ENCODE peak calls at places on chromosomes 7 and 10, in six cellular contexts. I is prostate gland, Z is K562, M is sigmoid colon, V is transverse colon, G is endothelial cell of umbilical vein. R is an unnamed sample.

GRCh38 chr7:24052572-24053223 is 231.3 kb upstream of the NPY start:
- DNase-seq in Z (no peak), V (no peak), I (no peak), M (no peak), G (no peak), R (no peak)

GRCh38 chr7:5755704-5756131 is 25.7 kb downstream of the RNF216 start:
- DNase-seq in M (no peak), V (no peak), I (no peak), G (peak), Z (peak), R (no peak)

GRCh38 chr7:20894806-20895205 is 108.1 kb upstream of the SP8 start:
- DNase-seq in G (no peak), I (no peak), Z (no peak), V (no peak), M (no peak), R (no peak)

GRCh38 chr10:28793482-28793881 is 116.2 kb downstream of the BAMBI start:
- DNase-seq in V (peak), M (no peak), G (no peak), I (no peak), Z (no peak), R (no peak)

GRCh38 chr7:116517626-116518025 is 7.2 kb upstream of the CAV1 start:
- DNase-seq in M (no peak), G (no peak), Z (no peak), V (no peak), I (no peak), R (no peak)

GRCh38 chr7:14085901-14086300 is 96.4 kb upstream of the ETV1 start:
- DNase-seq in V (no peak), G (no peak), I (no peak), Z (no peak), M (no peak), R (no peak)

GRCh38 chr10:97089209-97089865 is 96.4 kb downstream of the SLIT1 start:
- DNase-seq in V (no peak), G (no peak), M (no peak), Z (no peak), I (no peak), R (no peak)

GRCh38 chr7:107394301-107394700 is 75.6 kb upstream of the GPR22 start:
- DNase-seq in I (no peak), G (no peak), M (no peak), V (no peak), Z (no peak), R (no peak)

GRCh38 chr7:127850195-127850594 is 181.0 kb downstream of the LRRC4 start:
- DNase-seq in G (no peak), V (no peak), I (no peak), M (no peak), Z (no peak), R (no peak)

GRCh38 chr10:72291019-72291532 is 17.4 kb downstream of the DDIT4 start:
- DNase-seq in M (no peak), V (no peak), G (no peak), I (no peak), Z (peak), R (no peak)

GRCh38 chr7:158662610-158663427 is 41.8 kb downstream of the NCAPG2 start:
- DNase-seq in Z (no peak), G (no peak), V (no peak), I (no peak), M (no peak), R (no peak)

GRCh38 chr10:97676770-97677581 is 10.1 kb downstream of the AVPI1 start:
- DNase-seq in Z (peak), G (peak), I (no peak), V (peak), M (no peak), R (peak)

GRCh38 chr10:103102195-103102594 is 90.9 kb downstream of the NT5C2 start:
- DNase-seq in I (no peak), V (no peak), G (no peak), Z (no peak), M (no peak), R (no peak)

GRCh38 chr7:151850484-151851159 is 26.3 kb downstream of the PRKAG2 start:
- DNase-seq in Z (no peak), V (no peak), M (no peak), I (no peak), G (no peak), R (no peak)

GRCh38 chr7:135775230-135775629 is 26.6 kb upstream of the FAM180A start:
- DNase-seq in Z (no peak), G (no peak), V (no peak), I (no peak), M (no peak), R (no peak)

GRCh38 chr7:79290841-79291497 is 162.5 kb downstream of the MAGI2 start:
- DNase-seq in G (peak), V (no peak), Z (no peak), M (no peak), I (no peak), R (no peak)

GRCh38 chr7:20200361-20200760 is 16.8 kb downstream of the MACC1 start:
- DNase-seq in I (no peak), Z (no peak), G (peak), M (no peak), V (no peak), R (no peak)

GRCh38 chr7:30327813-30328212 is 43.4 kb downstream of the ZNRF2 start:
- DNase-seq in M (no peak), G (no peak), Z (no peak), I (no peak), V (no peak), R (no peak)

GRCh38 chr10:58976254-58976653 is 200.2 kb upstream of the PHYHIPL start:
- DNase-seq in I (no peak), V (no peak), Z (no peak), G (no peak), M (no peak), R (no peak)

GRCh38 chr7:23356726-23357125 is 57.6 kb downstream of the MALSU1 start:
- DNase-seq in I (no peak), G (no peak), Z (no peak), M (no peak), V (no peak), R (no peak)

GRCh38 chr10:95229724-95230627 is 35.9 kb downstream of the ACSM6 start:
- DNase-seq in M (no peak), G (peak), Z (no peak), V (no peak), I (no peak), R (no peak)

GRCh38 chr7:24113506-24113905 is 170.5 kb upstream of the NPY start:
- DNase-seq in I (no peak), V (no peak), Z (no peak), M (no peak), G (no peak), R (no peak)

GRCh38 chr10:69045441-69046300 is 42.2 kb upstream of the SRGN start:
- DNase-seq in I (no peak), V (no peak), G (no peak), Z (no peak), M (no peak), R (no peak)

GRCh38 chr7:111090834-111091233 is at the start of gene LRRN3:
- DNase-seq in G (no peak), I (no peak), M (no peak), Z (peak), V (no peak), R (no peak)

GRCh38 chr7:19587291-19587690 is 121.5 kb downstream of the POLR1F start:
- DNase-seq in I (no peak), Z (no peak), V (no peak), M (no peak), G (no peak), R (no peak)

GRCh38 chr7:158239290-158239981 is 348.2 kb downstream of the PTPRN2 start:
- DNase-seq in V (peak), M (no peak), G (no peak), I (no peak), Z (peak), R (no peak)

GRCh38 chr10:131059881-131060280 is 251.6 kb downstream of the TCERG1L start:
- DNase-seq in G (no peak), I (no peak), Z (no peak), V (no peak), M (no peak), R (no peak)

GRCh38 chr10:69648461-69648860 is 18.4 kb downstream of the FAM241B start:
- DNase-seq in G (no peak), V (no peak), M (peak), I (no peak), Z (no peak), R (no peak)

GRCh38 chr10:35696888-35697287 is 54.8 kb upstream of the FZD8 start:
- DNase-seq in M (no peak), I (no peak), V (no peak), G (no peak), Z (no peak), R (no peak)

GRCh38 chr7:4486932-4487331 is 195.2 kb upstream of the FOXK1 start:
- DNase-seq in Z (no peak), I (no peak), G (no peak), M (no peak), V (no peak), R (no peak)

GRCh38 chr7:24572421-24573007 is 738 bp upstream of the PALS2 start:
- DNase-seq in V (peak), Z (peak), I (peak), M (peak), G (peak), R (no peak)

GRCh38 chr10:114547466-114547865 is 110.6 kb downstream of the ABLIM1 start:
- DNase-seq in G (peak), V (no peak), Z (no peak), I (no peak), M (no peak), R (no peak)
- TF ChIP-seq POLR2AphosphoS5 in G (no peak), V (no peak), Z (no peak), I (no peak), M (no peak), R (no peak)

DNA sequence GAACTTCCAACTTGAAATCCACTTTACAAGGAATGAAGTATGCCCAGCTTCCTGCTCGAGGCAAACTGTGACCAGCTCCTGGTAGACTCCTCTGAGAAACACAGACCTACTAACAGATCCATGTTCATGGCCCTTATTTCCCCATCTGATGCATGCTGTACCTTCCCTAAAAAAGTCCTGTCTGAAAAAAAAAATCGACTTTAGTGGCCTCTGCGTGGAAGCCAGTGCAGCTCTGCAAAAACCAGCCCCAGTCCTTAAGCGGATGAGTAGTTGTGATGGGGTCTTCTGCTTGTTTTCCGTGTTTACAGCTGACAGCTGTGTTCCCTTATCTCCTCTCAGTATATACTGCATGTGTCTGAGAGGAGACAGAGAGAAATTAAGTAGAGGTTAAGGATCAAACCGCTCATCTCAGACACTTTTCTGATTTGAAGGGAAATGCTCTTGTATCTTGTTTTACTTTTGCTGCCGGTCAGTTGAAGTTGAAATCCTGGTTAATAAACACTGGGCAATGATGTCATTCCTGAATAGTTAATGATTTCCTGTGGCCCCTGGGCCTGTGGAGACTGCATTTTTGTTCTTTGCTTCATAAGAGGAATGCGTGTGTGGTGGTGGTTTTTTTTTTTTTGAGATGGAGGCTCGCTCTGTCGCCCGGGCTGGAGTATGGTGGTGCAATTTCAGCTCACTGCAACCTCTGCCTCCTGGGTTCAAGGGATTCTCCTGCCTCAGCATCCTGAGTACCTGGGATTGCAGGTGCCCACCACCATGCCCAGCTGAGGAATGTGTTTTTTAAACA is 67.6 kb downstream of the DOCK1 start:
- DNase-seq in V (no peak), M (no peak), G (peak), I (no peak), Z (no peak), R (no peak)
- TF ChIP-seq POLR2A in V (no peak), M (no peak), G (no peak), I (no peak), Z (no peak), R (no peak)

GRCh38 chr10:78552261-78552811 is 516.4 kb upstream of the ZMIZ1 start:
- DNase-seq in M (peak), I (peak), V (peak), Z (no peak), G (no peak), R (no peak)

GRCh38 chr10:78550716-78551115 is 517.1 kb downstream of the RPS24 start:
- DNase-seq in V (no peak), M (no peak), Z (no peak), I (no peak), G (no peak), R (no peak)

GRCh38 chr10:78550090-78550489 is 516.4 kb downstream of the RPS24 start:
- DNase-seq in Z (no peak), I (no peak), V (no peak), M (no peak), G (no peak), R (no peak)

GRCh38 chr10:78549536-78549935 is 515.9 kb downstream of the RPS24 start:
- DNase-seq in V (no peak), Z (no peak), M (no peak), I (peak), G (no peak), R (no peak)

GRCh38 chr10:78551184-78552005 is 517.4 kb upstream of the ZMIZ1 start:
- DNase-seq in M (no peak), I (no peak), G (no peak), Z (no peak), V (no peak), R (no peak)
- TF ChIP-seq POLR2AphosphoS5 in M (no peak), I (no peak), G (no peak), Z (no peak), V (no peak), R (no peak)

GRCh38 chr7:36303202-36304098 is 86.2 kb upstream of the ANLN start:
- DNase-seq in M (peak), V (peak), I (peak), G (peak), Z (no peak), R (no peak)
- TF ChIP-seq POLR2A in M (no peak), V (no peak), I (no peak), G (no peak), Z (no peak), R (no peak)

GRCh38 chr10:22321156-22321711 is 335 bp downstream of the BMI1 start:
- DNase-seq in G (peak), V (peak), I (no peak), M (peak), Z (no peak), R (no peak)
- TF ChIP-seq POLR2AphosphoS5 in G (peak), V (peak), I (no peak), M (no peak), Z (peak), R (peak)

GRCh38 chr7:36747251-36747968 is 23.1 kb upstream of the AOAH start:
- DNase-seq in G (no peak), V (no peak), M (no peak), Z (no peak), I (no peak), R (no peak)

GRCh38 chr7:36746347-36746746 is 22.1 kb upstream of the AOAH start:
- DNase-seq in V (no peak), Z (no peak), M (no peak), I (no peak), G (no peak), R (no peak)

GRCh38 chr7:36752026-36752735 is 27.9 kb upstream of the AOAH start:
- DNase-seq in I (no peak), M (no peak), Z (no peak), V (no peak), G (no peak), R (no peak)

GRCh38 chr7:36749282-36749960 is 25.1 kb upstream of the AOAH start:
- DNase-seq in G (no peak), Z (no peak), I (no peak), M (no peak), V (no peak), R (no peak)

DNA sequence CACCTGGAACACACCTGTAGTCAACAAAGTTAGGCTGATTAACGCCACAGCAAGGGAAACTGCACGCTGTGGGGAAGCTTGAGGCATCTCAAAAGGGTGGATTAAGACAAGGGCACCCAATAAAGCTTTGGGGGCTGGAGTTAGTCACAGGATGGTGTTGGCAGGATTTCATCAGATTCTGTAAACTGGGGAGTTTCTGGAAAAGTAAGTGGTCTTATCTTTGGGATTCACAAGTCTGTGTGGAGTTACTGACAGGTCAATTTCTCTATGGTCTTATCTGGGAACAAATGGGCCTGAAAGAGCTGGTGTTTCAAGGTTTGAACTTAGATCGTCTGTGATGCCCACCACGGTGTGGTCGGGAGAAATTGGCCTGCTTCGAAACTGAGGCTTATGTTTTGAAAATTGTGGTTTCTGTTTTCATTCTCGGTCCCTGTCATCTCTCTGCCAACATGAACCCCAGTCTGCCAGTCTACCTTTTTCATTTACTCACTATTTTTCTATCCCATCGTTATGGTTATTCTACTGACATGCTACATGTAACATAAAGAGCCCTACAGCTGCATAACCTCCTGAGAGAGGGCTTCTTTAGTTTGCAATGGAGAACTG is 23.8 kb upstream of the AOAH start:
- DNase-seq in G (no peak), V (no peak), Z (no peak), I (no peak), M (no peak), R (no peak)
- TF ChIP-seq POLR2A in G (no peak), V (no peak), Z (no peak), I (no peak), M (no peak), R (no peak)

R was measured in GM12891.